ENCODE peak calls at places on chromosomes 1 and 21, in four cellular contexts. One of them, this sample, is unnamed.
A peak's percentile ranks its signal among the peaks of the same experiment; 100 is the strongest.

GRCh38 chr21:18161841-18162240 is 82.8 kb upstream of the CHODL start:
- DNase-seq in tibial nerve: no peak
- DNase-seq in GM12892: no peak
- DNase-seq in NB4: no peak
- DNase-seq in this sample: no peak

GRCh38 chr1:188670837-188671236 is 1806.8 kb downstream of the BRINP3 start:
- DNase-seq in tibial nerve: no peak
- DNase-seq in GM12892: no peak
- DNase-seq in NB4: no peak
- DNase-seq in this sample: no peak

GRCh38 chr1:108606478-108606877 is 46.6 kb downstream of the EEIG2 start:
- DNase-seq in tibial nerve: no peak
- DNase-seq in GM12892: no peak
- DNase-seq in NB4: no peak
- DNase-seq in this sample: no peak

GRCh38 chr1:56688522-56689026 is 43.5 kb downstream of the PRKAA2 start:
- DNase-seq in tibial nerve: no peak
- DNase-seq in GM12892: no peak
- DNase-seq in NB4: no peak
- DNase-seq in this sample: no peak

GRCh38 chr1:29290414-29290980 is 54.2 kb downstream of the PTPRU start:
- DNase-seq in tibial nerve: no peak
- DNase-seq in GM12892: no peak
- DNase-seq in NB4: no peak
- DNase-seq in this sample: no peak

GRCh38 chr1:178379807-178380206 is 117.0 kb downstream of the CLEC20A start:
- DNase-seq in tibial nerve: no peak
- DNase-seq in GM12892: no peak
- DNase-seq in NB4: no peak
- DNase-seq in this sample: no peak

GRCh38 chr1:4268890-4269286 is 368.8 kb upstream of the C1orf174 start:
- DNase-seq in tibial nerve: no peak
- DNase-seq in GM12892: no peak
- DNase-seq in NB4: no peak
- DNase-seq in this sample: no peak

GRCh38 chr1:245988393-245989078 is 518.5 kb downstream of the SMYD3 start:
- DNase-seq in tibial nerve: no peak
- DNase-seq in GM12892: no peak
- DNase-seq in NB4: no peak
- DNase-seq in this sample: no peak

GRCh38 chr1:16996845-16997244 is 14.9 kb downstream of the ATP13A2 start:
- DNase-seq in tibial nerve: no peak
- DNase-seq in GM12892: no peak
- DNase-seq in NB4: no peak
- DNase-seq in this sample: no peak

GRCh38 chr1:30526652-30527345 is 196.6 kb downstream of the MATN1 start:
- DNase-seq in tibial nerve: no peak
- DNase-seq in GM12892: no peak
- DNase-seq in NB4: no peak
- DNase-seq in this sample: no peak

GRCh38 chr1:112625696-112626095 is 6.1 kb downstream of the CAPZA1 start:
- DNase-seq in tibial nerve: no peak
- DNase-seq in GM12892: no peak
- DNase-seq in NB4: peak; percentile 24
- DNase-seq in this sample: no peak

GRCh38 chr1:117029690-117030089 is 28.1 kb downstream of the CD101 start:
- DNase-seq in tibial nerve: no peak
- DNase-seq in GM12892: no peak
- DNase-seq in NB4: no peak
- DNase-seq in this sample: no peak

GRCh38 chr1:228938248-228938891 is 203.1 kb downstream of the RHOU start:
- DNase-seq in tibial nerve: no peak
- DNase-seq in GM12892: no peak
- DNase-seq in NB4: peak; percentile 50
- DNase-seq in this sample: no peak

GRCh38 chr1:30807318-30808066 is 49.9 kb upstream of the LAPTM5 start:
- DNase-seq in tibial nerve: no peak
- DNase-seq in GM12892: no peak
- DNase-seq in NB4: peak; percentile 70
- DNase-seq in this sample: no peak

GRCh38 chr1:59574085-59574484 is 240.7 kb upstream of the HOOK1 start:
- DNase-seq in tibial nerve: no peak
- DNase-seq in GM12892: no peak
- DNase-seq in NB4: no peak
- DNase-seq in this sample: no peak

GRCh38 chr21:46500224-46500861 is 41.7 kb downstream of the DIP2A start:
- DNase-seq in tibial nerve: no peak
- DNase-seq in GM12892: no peak
- DNase-seq in NB4: peak; percentile 50
- DNase-seq in this sample: no peak

GRCh38 chr1:1337793-1338147 is 6.7 kb downstream of the TAS1R3 start:
- DNase-seq in tibial nerve: no peak
- DNase-seq in GM12892: peak; percentile 80
- DNase-seq in NB4: no peak
- DNase-seq in this sample: peak; percentile 80

GRCh38 chr1:233255145-233255544 is 40.4 kb downstream of the PCNX2 start:
- DNase-seq in tibial nerve: no peak
- DNase-seq in GM12892: no peak
- DNase-seq in NB4: no peak
- DNase-seq in this sample: no peak

GRCh38 chr1:23370744-23371710 is 1.4 kb upstream of the ZNF436 start:
- DNase-seq in tibial nerve: no peak
- DNase-seq in GM12892: no peak
- DNase-seq in NB4: peak; percentile 33
- DNase-seq in this sample: no peak

GRCh38 chr1:152440635-152441471 is 26.8 kb upstream of the CRNN start:
- DNase-seq in tibial nerve: peak; percentile 43
- DNase-seq in GM12892: peak; percentile 57
- DNase-seq in NB4: peak; percentile 73
- DNase-seq in this sample: peak; percentile 61

GRCh38 chr1:24304763-24305162 is 14.4 kb upstream of the GRHL3 start:
- DNase-seq in tibial nerve: no peak
- DNase-seq in GM12892: no peak
- DNase-seq in NB4: no peak
- DNase-seq in this sample: no peak

GRCh38 chr1:146034976-146035469 is 13.5 kb upstream of the HJV start:
- DNase-seq in tibial nerve: no peak
- DNase-seq in GM12892: no peak
- DNase-seq in NB4: peak; percentile 44
- DNase-seq in this sample: no peak

GRCh38 chr1:8348056-8348776 is 30.3 kb downstream of the SLC45A1 start:
- DNase-seq in tibial nerve: no peak
- DNase-seq in GM12892: no peak
- DNase-seq in NB4: no peak
- DNase-seq in this sample: no peak

GRCh38 chr1:227357229-227358078 is 39.2 kb upstream of the CDC42BPA start:
- DNase-seq in tibial nerve: no peak
- DNase-seq in GM12892: no peak
- DNase-seq in NB4: peak; percentile 10
- DNase-seq in this sample: no peak
- TF ChIP-seq POLR2A in tibial nerve: no peak
- TF ChIP-seq POLR2A in GM12892: no peak
- TF ChIP-seq POLR2A in NB4: no peak
- TF ChIP-seq POLR2A in this sample: no peak

GRCh38 chr21:41359289-41359688 is 2.5 kb upstream of the MX2 start:
- DNase-seq in tibial nerve: no peak
- DNase-seq in GM12892: no peak
- DNase-seq in NB4: no peak
- DNase-seq in this sample: no peak
- TF ChIP-seq POLR2A in tibial nerve: no peak
- TF ChIP-seq POLR2A in GM12892: no peak
- TF ChIP-seq POLR2A in NB4: no peak
- TF ChIP-seq POLR2A in this sample: no peak

GRCh38 chr1:10530281-10530740 is 55.6 kb downstream of the PEX14 start:
- DNase-seq in tibial nerve: peak; percentile 17
- DNase-seq in GM12892: no peak
- DNase-seq in NB4: peak; percentile 44
- DNase-seq in this sample: peak; percentile 52

GRCh38 chr1:10529096-10529495 is 54.3 kb downstream of the PEX14 start:
- DNase-seq in tibial nerve: no peak
- DNase-seq in GM12892: no peak
- DNase-seq in NB4: no peak
- DNase-seq in this sample: no peak

GRCh38 chr1:10529772-10530171 is 55.0 kb downstream of the PEX14 start:
- DNase-seq in tibial nerve: no peak
- DNase-seq in GM12892: no peak
- DNase-seq in NB4: no peak
- DNase-seq in this sample: no peak

GRCh38 chr1:10530756-10531155 is 56.0 kb downstream of the PEX14 start:
- DNase-seq in tibial nerve: no peak
- DNase-seq in GM12892: no peak
- DNase-seq in NB4: no peak
- DNase-seq in this sample: no peak

GRCh38 chr1:10528066-10529014 is 53.6 kb downstream of the PEX14 start:
- DNase-seq in tibial nerve: no peak
- DNase-seq in GM12892: no peak
- DNase-seq in NB4: no peak
- DNase-seq in this sample: peak; percentile 69
- TF ChIP-seq POLR2A in tibial nerve: no peak
- TF ChIP-seq POLR2A in GM12892: no peak
- TF ChIP-seq POLR2A in NB4: no peak
- TF ChIP-seq POLR2A in this sample: no peak

GRCh38 chr1:247131236-247131635 is 27.1 kb upstream of the ZNF669 start:
- DNase-seq in tibial nerve: no peak
- DNase-seq in GM12892: no peak
- DNase-seq in NB4: no peak
- DNase-seq in this sample: no peak
- TF ChIP-seq POLR2A in tibial nerve: no peak
- TF ChIP-seq POLR2A in GM12892: no peak
- TF ChIP-seq POLR2A in NB4: no peak
- TF ChIP-seq POLR2A in this sample: no peak

DNA sequence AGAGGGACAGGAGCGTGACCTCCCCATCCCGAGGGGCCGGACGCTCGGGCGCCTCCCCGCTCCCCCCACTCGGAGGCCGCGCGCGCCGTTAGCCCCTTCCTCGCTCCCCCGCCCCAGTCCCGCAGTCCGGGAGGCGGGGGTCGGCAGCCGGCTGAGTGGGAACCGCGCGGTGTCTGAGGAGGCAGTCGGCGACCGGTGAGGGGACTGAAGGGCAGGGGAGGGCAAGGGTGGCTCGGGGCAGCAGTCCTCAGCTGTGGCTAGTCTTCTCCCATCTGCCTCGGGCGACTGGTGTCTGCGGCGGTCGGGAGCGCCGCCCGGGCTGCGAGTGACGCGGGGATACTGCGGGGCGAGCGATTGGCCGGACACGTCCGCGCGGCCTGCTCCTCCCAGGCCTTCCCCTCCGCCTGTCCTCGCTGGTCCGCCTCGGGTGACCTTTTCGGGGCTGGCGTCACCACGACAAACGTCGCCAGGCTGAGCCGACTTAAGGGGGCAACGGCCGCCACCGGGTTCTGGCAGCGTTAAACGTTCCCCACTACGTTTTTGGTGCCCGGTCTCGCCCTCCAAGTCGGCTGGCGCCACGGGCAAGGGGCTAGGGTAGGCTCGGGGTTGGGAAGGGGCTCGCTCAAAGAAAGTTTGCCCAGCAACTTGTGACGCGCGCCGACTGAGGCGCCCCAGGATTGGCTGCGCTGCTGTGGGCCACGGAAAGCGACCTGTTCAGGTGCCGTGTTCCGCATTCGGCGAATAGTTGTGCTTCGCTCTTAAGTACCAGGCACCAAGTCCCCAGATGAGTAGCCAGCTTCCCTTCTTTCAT is 538 bp downstream of the ZNF672 start:
- DNase-seq in tibial nerve: peak; percentile 72
- DNase-seq in GM12892: peak; percentile 72
- DNase-seq in NB4: peak; percentile 90
- DNase-seq in this sample: peak; percentile 93
- TF ChIP-seq POLR2A in tibial nerve: peak; percentile 58
- TF ChIP-seq POLR2A in GM12892: peak; percentile 68
- TF ChIP-seq POLR2A in NB4: peak; percentile 79
- TF ChIP-seq POLR2A in this sample: peak; percentile 90

GRCh38 chr21:29658177-29658933 is 281.4 kb downstream of the GRIK1 start:
- DNase-seq in tibial nerve: no peak
- DNase-seq in GM12892: no peak
- DNase-seq in NB4: no peak
- DNase-seq in this sample: no peak

GRCh38 chr21:29655577-29655976 is 284.2 kb downstream of the GRIK1 start:
- DNase-seq in tibial nerve: no peak
- DNase-seq in GM12892: no peak
- DNase-seq in NB4: no peak
- DNase-seq in this sample: no peak

GRCh38 chr21:29657228-29657989 is 282.4 kb downstream of the GRIK1 start:
- DNase-seq in tibial nerve: no peak
- DNase-seq in GM12892: no peak
- DNase-seq in NB4: peak; percentile 6
- DNase-seq in this sample: no peak

GRCh38 chr21:29654855-29655254 is 284.9 kb downstream of the GRIK1 start:
- DNase-seq in tibial nerve: no peak
- DNase-seq in GM12892: no peak
- DNase-seq in NB4: no peak
- DNase-seq in this sample: no peak

DNA sequence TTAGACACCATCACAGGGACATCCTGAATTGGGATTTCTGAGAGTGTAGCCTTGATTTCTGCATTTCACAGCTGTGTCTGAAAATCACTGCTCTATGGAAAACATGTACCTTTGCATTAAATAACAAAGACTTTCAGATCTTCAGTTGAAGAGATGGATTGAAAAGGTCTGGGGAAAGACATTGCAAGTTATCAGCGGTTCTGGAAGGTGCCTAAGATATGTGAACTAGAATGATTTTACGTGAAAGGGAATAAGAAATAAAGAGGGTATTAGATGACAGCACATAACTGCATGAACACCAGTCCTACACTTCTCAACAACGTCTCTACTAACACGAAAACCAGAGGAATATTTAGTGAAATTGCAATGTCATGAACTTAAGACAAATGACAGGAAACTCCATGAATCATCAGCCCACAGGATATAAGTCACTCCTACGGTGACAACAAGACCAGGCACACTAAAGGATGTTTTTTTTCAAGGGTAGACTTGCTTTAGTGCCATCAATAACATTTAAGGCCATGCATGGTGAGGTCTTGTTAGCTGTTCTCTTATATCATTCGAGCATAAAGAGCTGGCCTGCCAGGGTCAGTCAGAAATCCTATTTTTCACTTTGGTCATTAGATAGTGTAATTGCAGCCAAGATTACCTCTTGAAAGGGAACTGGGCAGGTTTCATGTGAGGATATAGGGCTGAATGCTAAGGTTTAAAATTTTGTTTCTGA is 283.1 kb downstream of the GRIK1 start:
- DNase-seq in tibial nerve: no peak
- DNase-seq in GM12892: no peak
- DNase-seq in NB4: peak; percentile 91
- DNase-seq in this sample: no peak
- TF ChIP-seq POLR2A in tibial nerve: no peak
- TF ChIP-seq POLR2A in GM12892: no peak
- TF ChIP-seq POLR2A in NB4: no peak
- TF ChIP-seq POLR2A in this sample: no peak

GRCh38 chr1:39158330-39159086 is 46.0 kb upstream of the MACF1 start:
- DNase-seq in tibial nerve: no peak
- DNase-seq in GM12892: no peak
- DNase-seq in NB4: no peak
- DNase-seq in this sample: peak; percentile 78
- TF ChIP-seq POLR2A in tibial nerve: no peak
- TF ChIP-seq POLR2A in GM12892: no peak
- TF ChIP-seq POLR2A in NB4: no peak
- TF ChIP-seq POLR2A in this sample: peak; percentile 46

GRCh38 chr1:31954607-31955283 is 16.6 kb upstream of the PTP4A2 start:
- DNase-seq in tibial nerve: peak; percentile 80
- DNase-seq in GM12892: no peak
- DNase-seq in NB4: peak; percentile 78
- DNase-seq in this sample: peak; percentile 57
- TF ChIP-seq POLR2A in tibial nerve: peak; percentile 18
- TF ChIP-seq POLR2A in GM12892: no peak
- TF ChIP-seq POLR2A in NB4: no peak
- TF ChIP-seq POLR2A in this sample: peak; percentile 31